ENCODE peak calls at places on chromosomes 16 and 17, in five cellular contexts. One of them, this sample, is unnamed.

GRCh38 chr17:75650874-75651273 is 16.1 kb downstream of the RECQL5 start:
- DNase-seq in CD8-positive, alpha-beta T cell: no peak
- DNase-seq in WTC11: no peak
- DNase-seq in mucosa of descending colon: peak; percentile 41
- DNase-seq in left lung: no peak
- DNase-seq in this sample: no peak

GRCh38 chr16:50093607-50094570 is 28.1 kb downstream of the HEATR3 start:
- DNase-seq in CD8-positive, alpha-beta T cell: peak; percentile 30
- DNase-seq in WTC11: no peak
- DNase-seq in mucosa of descending colon: no peak
- DNase-seq in left lung: peak; percentile 89
- DNase-seq in this sample: no peak

GRCh38 chr17:9427460-9428315 is 147.9 kb downstream of the STX8 start:
- DNase-seq in CD8-positive, alpha-beta T cell: no peak
- DNase-seq in WTC11: no peak
- DNase-seq in mucosa of descending colon: no peak
- DNase-seq in left lung: no peak
- DNase-seq in this sample: no peak

GRCh38 chr16:53266156-53266555 is 168.1 kb upstream of the RBL2 start:
- DNase-seq in CD8-positive, alpha-beta T cell: no peak
- DNase-seq in WTC11: no peak
- DNase-seq in mucosa of descending colon: no peak
- DNase-seq in left lung: no peak
- DNase-seq in this sample: no peak

GRCh38 chr17:61770043-61770442 is 93.3 kb downstream of the BRIP1 start:
- DNase-seq in CD8-positive, alpha-beta T cell: no peak
- DNase-seq in WTC11: no peak
- DNase-seq in mucosa of descending colon: no peak
- DNase-seq in left lung: no peak
- DNase-seq in this sample: no peak

GRCh38 chr17:31788956-31789355 is 70.1 kb downstream of the COPRS start:
- DNase-seq in CD8-positive, alpha-beta T cell: no peak
- DNase-seq in WTC11: no peak
- DNase-seq in mucosa of descending colon: no peak
- DNase-seq in left lung: no peak
- DNase-seq in this sample: peak; percentile 28

GRCh38 chr17:70375406-70375805 is 206.1 kb downstream of the KCNJ2 start:
- DNase-seq in CD8-positive, alpha-beta T cell: no peak
- DNase-seq in WTC11: no peak
- DNase-seq in mucosa of descending colon: no peak
- DNase-seq in left lung: no peak
- DNase-seq in this sample: no peak

GRCh38 chr17:17305282-17305801 is 2.2 kb downstream of the NT5M start:
- DNase-seq in CD8-positive, alpha-beta T cell: peak; percentile 63
- DNase-seq in WTC11: no peak
- DNase-seq in mucosa of descending colon: peak; percentile 35
- DNase-seq in left lung: peak; percentile 39
- DNase-seq in this sample: no peak

GRCh38 chr16:88382491-88383400 is at the start of gene ZNF469:
- DNase-seq in CD8-positive, alpha-beta T cell: no peak
- DNase-seq in WTC11: peak; percentile 30
- DNase-seq in mucosa of descending colon: peak; percentile 41
- DNase-seq in left lung: peak; percentile 29
- DNase-seq in this sample: no peak

GRCh38 chr17:31538080-31538762 is 146.7 kb downstream of the RAB11FIP4 start:
- DNase-seq in CD8-positive, alpha-beta T cell: no peak
- DNase-seq in WTC11: no peak
- DNase-seq in mucosa of descending colon: no peak
- DNase-seq in left lung: no peak
- DNase-seq in this sample: no peak

GRCh38 chr17:11305524-11305923 is 64.5 kb downstream of the SHISA6 start:
- DNase-seq in CD8-positive, alpha-beta T cell: no peak
- DNase-seq in WTC11: no peak
- DNase-seq in mucosa of descending colon: no peak
- DNase-seq in left lung: no peak
- DNase-seq in this sample: no peak

GRCh38 chr17:72766761-72767356 is 325.6 kb downstream of the SLC39A11 start:
- DNase-seq in CD8-positive, alpha-beta T cell: no peak
- DNase-seq in WTC11: no peak
- DNase-seq in mucosa of descending colon: no peak
- DNase-seq in left lung: no peak
- DNase-seq in this sample: no peak

GRCh38 chr16:46691720-46692119 is 2.3 kb downstream of the ORC6 start:
- DNase-seq in CD8-positive, alpha-beta T cell: no peak
- DNase-seq in WTC11: no peak
- DNase-seq in mucosa of descending colon: no peak
- DNase-seq in left lung: no peak
- DNase-seq in this sample: no peak

GRCh38 chr16:46688657-46689491 is at the start of gene VPS35:
- DNase-seq in CD8-positive, alpha-beta T cell: peak; percentile 99
- DNase-seq in WTC11: peak; percentile 100
- DNase-seq in mucosa of descending colon: peak; percentile 100
- DNase-seq in left lung: peak; percentile 100
- DNase-seq in this sample: peak; percentile 93

GRCh38 chr16:46688101-46688656 is 799 bp downstream of the VPS35 start:
- DNase-seq in CD8-positive, alpha-beta T cell: no peak
- DNase-seq in WTC11: no peak
- DNase-seq in mucosa of descending colon: no peak
- DNase-seq in left lung: peak; percentile 78
- DNase-seq in this sample: no peak

GRCh38 chr16:46689492-46690280 is at the start of gene ORC6:
- DNase-seq in CD8-positive, alpha-beta T cell: peak; percentile 98
- DNase-seq in WTC11: peak; percentile 95
- DNase-seq in mucosa of descending colon: peak; percentile 97
- DNase-seq in left lung: peak; percentile 98
- DNase-seq in this sample: peak; percentile 63

DNA sequence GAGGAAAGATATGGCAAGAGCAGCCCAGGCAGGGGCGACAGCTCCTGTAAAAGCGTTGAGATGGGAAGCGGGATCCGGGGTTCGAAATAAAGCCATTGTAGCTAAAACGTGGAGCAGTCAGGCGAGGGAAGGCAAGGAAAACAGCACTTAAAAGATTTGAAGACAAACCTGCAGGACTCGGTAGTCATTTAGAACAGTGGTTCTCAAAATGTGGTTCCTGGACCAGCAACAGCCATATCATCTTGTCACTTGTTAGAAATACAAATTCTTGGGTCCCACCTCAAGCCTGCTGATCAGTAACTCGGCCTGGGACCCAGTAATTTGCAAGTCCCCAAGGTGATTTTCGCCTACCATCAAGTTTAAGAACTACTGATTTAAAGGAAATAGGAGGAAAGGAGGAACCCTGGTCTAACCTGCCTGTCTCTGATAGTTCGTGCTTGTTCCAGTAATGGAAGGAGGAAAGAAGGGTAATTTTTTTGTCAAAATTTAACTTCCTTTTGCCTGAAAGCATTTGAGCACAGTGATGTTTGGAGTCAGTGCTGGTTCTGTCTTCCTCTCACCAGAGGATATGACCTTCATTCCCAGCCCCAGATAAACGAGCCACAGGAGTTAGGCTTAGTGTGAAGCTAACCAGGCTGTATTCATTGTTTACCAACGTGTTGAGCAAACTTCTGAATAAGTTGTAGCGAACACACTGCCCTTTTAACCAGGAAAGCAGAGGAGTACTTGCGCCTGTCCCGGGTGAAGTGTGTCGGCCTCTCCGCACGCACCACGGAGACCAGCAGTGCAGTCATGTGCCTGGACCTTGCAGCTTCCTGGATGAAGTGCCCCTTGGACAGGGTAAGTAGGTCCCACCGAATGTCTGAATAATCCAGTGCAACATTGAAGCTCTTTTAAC is 1.1 kb downstream of the ORC6 start:
- DNase-seq in CD8-positive, alpha-beta T cell: no peak
- DNase-seq in WTC11: no peak
- DNase-seq in mucosa of descending colon: peak; percentile 56
- DNase-seq in left lung: peak; percentile 58
- DNase-seq in this sample: no peak
- TF ChIP-seq CTCF in CD8-positive, alpha-beta T cell: no peak
- TF ChIP-seq CTCF in WTC11: no peak
- TF ChIP-seq CTCF in mucosa of descending colon: no peak
- TF ChIP-seq CTCF in left lung: no peak
- TF ChIP-seq CTCF in this sample: no peak

DNA sequence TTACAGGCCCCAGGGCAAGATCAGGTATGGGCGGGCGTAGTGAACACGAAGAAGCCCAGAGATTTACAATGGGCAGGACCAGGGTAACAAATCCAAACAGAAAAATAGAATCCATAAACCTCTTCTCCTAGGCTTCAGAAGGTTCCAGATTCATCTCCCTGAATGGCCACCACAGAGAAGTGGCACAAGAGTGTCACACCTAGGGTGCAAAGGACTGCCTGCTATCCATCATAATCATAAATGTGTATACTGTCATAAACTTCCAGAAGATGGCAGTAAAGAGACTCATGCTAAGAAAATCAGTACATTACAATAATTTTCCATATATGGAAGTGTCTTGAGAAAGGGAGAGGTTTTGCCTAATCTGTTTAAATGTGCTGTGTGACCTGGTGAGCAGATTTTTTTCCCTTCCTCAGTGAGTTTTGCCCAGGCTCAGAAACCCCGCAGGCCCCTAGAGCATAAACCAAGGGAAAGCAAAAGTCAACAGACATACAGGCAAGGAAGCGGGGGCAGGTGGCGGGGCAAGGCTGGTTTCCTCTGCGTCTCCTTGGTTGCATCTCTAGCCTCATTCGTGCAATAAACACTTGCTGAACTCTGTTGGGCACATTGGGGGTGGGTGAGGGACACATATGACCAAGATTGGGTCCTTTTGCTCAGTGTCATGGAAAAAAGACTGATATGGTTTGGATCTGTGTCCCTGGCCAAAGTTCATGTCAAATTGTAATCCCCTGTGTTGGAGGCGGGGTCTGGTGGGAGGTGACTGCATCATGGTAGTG is 92.0 kb upstream of the CDH5 start:
- DNase-seq in CD8-positive, alpha-beta T cell: no peak
- DNase-seq in WTC11: no peak
- DNase-seq in mucosa of descending colon: no peak
- DNase-seq in left lung: no peak
- DNase-seq in this sample: no peak
- TF ChIP-seq CTCF in CD8-positive, alpha-beta T cell: no peak
- TF ChIP-seq CTCF in WTC11: no peak
- TF ChIP-seq CTCF in mucosa of descending colon: no peak
- TF ChIP-seq CTCF in left lung: peak; percentile 20
- TF ChIP-seq CTCF in this sample: no peak

DNA sequence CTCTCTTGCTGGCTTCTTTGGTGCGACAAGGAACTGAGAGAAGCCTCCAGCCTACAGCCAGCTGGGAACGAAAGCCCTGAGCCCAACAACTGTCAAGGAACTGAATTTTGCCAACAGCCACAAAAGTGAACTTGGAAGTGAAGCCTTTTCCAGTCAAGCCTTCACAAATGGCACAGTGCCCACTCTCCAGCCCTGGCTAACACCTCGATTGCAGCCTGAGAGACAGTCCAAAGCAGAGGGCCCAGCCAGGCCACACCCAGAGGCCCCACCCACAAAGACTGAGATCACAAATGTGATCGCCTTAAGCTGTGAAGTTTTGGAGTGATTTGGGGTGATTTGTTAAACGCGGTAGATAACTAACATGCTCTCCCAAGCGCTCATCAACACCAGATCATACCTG is 244.6 kb upstream of the SDK2 start:
- DNase-seq in CD8-positive, alpha-beta T cell: no peak
- DNase-seq in WTC11: no peak
- DNase-seq in mucosa of descending colon: no peak
- DNase-seq in left lung: no peak
- DNase-seq in this sample: no peak
- TF ChIP-seq CTCF in CD8-positive, alpha-beta T cell: no peak
- TF ChIP-seq CTCF in WTC11: no peak
- TF ChIP-seq CTCF in mucosa of descending colon: no peak
- TF ChIP-seq CTCF in left lung: no peak
- TF ChIP-seq CTCF in this sample: no peak

GRCh38 chr17:68103148-68103547 is 67.6 kb downstream of the KPNA2 start:
- DNase-seq in CD8-positive, alpha-beta T cell: no peak
- DNase-seq in WTC11: no peak
- DNase-seq in mucosa of descending colon: no peak
- DNase-seq in left lung: no peak
- DNase-seq in this sample: no peak

GRCh38 chr17:68106085-68106484 is 70.5 kb downstream of the KPNA2 start:
- DNase-seq in CD8-positive, alpha-beta T cell: no peak
- DNase-seq in WTC11: no peak
- DNase-seq in mucosa of descending colon: no peak
- DNase-seq in left lung: no peak
- DNase-seq in this sample: no peak

GRCh38 chr17:68107373-68107772 is 71.8 kb downstream of the KPNA2 start:
- DNase-seq in CD8-positive, alpha-beta T cell: no peak
- DNase-seq in WTC11: no peak
- DNase-seq in mucosa of descending colon: no peak
- DNase-seq in left lung: no peak
- DNase-seq in this sample: no peak

GRCh38 chr17:68108313-68109000 is 72.9 kb downstream of the KPNA2 start:
- DNase-seq in CD8-positive, alpha-beta T cell: no peak
- DNase-seq in WTC11: no peak
- DNase-seq in mucosa of descending colon: no peak
- DNase-seq in left lung: no peak
- DNase-seq in this sample: no peak
- TF ChIP-seq CTCF in CD8-positive, alpha-beta T cell: no peak
- TF ChIP-seq CTCF in WTC11: no peak
- TF ChIP-seq CTCF in mucosa of descending colon: no peak
- TF ChIP-seq CTCF in left lung: no peak
- TF ChIP-seq CTCF in this sample: no peak

DNA sequence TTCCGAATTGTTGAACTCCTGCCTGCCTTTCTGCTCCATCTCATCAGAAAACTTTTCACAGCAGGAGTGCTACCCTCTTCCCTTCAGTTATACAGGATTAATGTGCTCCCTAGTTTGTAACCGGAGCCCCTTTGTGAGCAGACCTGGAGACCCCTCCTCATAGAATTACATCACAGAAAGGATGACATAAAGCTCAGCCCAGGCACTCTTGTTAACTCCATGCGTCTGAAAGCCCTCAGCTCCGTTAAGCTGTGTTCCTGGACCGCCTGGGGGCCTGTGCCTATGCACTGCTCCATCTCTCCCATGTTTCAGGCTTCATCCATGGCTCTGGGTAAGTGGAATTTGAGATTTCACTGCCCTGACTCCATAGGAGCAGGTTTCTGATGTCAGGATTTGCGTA is 7.6 kb downstream of the WSCD1 start:
- DNase-seq in CD8-positive, alpha-beta T cell: no peak
- DNase-seq in WTC11: no peak
- DNase-seq in mucosa of descending colon: no peak
- DNase-seq in left lung: no peak
- DNase-seq in this sample: no peak
- TF ChIP-seq CTCF in CD8-positive, alpha-beta T cell: no peak
- TF ChIP-seq CTCF in WTC11: no peak
- TF ChIP-seq CTCF in mucosa of descending colon: no peak
- TF ChIP-seq CTCF in left lung: no peak
- TF ChIP-seq CTCF in this sample: no peak

DNA sequence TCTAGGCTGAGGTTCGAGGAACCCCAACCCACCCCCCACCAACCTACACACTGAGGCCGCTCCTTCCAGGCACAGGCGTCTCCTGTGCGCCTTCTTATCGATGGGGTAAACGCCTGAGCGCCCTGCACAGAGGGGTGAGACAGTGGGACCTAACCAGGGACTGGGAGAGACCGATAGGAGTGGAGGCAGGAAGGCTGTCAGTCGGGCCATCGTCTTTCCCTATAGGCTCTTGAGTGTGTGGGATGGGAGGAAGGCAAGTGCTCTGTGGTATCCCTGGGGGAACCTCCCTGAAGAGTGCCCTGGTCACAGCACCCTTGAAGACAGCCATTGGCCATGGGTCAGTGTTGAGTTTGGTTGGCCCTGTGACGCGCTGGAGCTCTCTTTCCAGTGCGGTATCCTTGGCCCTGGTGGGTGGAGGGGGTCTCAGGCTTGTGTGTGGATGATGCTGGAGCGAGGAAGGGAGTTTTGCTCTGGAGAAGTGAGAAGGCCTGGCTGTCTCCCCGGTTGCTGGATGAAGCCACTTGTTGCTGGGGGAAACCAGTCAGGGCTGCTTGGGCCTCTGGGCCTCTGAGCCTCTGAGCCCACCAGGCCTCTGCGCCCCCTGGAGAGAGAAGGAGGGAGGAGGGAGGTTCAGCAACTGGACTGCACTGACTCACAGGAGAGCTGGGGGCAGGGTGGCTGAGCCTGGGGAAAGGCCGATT is 1.7 kb downstream of the GPRC5C start:
- DNase-seq in CD8-positive, alpha-beta T cell: no peak
- DNase-seq in WTC11: no peak
- DNase-seq in mucosa of descending colon: peak; percentile 50
- DNase-seq in left lung: no peak
- DNase-seq in this sample: no peak
- TF ChIP-seq CTCF in CD8-positive, alpha-beta T cell: no peak
- TF ChIP-seq CTCF in WTC11: no peak
- TF ChIP-seq CTCF in mucosa of descending colon: no peak
- TF ChIP-seq CTCF in left lung: no peak
- TF ChIP-seq CTCF in this sample: no peak

This sample was measured in AG04449.